ENCODE peak calls at places on chromosomes 3 and 15, in four cellular contexts. G is CD14-positive monocyte, L is hepatocyte, Z is mucosa of descending colon. U is an unnamed sample.
A peak's percentile ranks its signal among the peaks of the same experiment; 100 is the strongest.

GRCh38 chr3:81799403-81799802 is 38.0 kb upstream of the GBE1 start:
- DNase-seq in L (no peak), Z (no peak), G (no peak), U (no peak)

GRCh38 chr3:124209426-124209825 is 217.5 kb upstream of the ROPN1 start:
- DNase-seq in L (no peak), G (no peak), Z (no peak), U (no peak)

GRCh38 chr3:135143474-135143873 is 348.4 kb downstream of the EPHB1 start:
- DNase-seq in L (no peak), G (no peak), Z (no peak), U (no peak)

GRCh38 chr3:32532434-32532833 is 29.8 kb upstream of the CMTM6 start:
- DNase-seq in G (no peak), Z (no peak), L (no peak), U (no peak)

GRCh38 chr15:98943609-98944111 is 63.9 kb downstream of the PGPEP1L start:
- DNase-seq in L (peak; percentile 29), Z (no peak), G (no peak), U (no peak)

GRCh38 chr3:129657261-129658046 is 51.0 kb upstream of the PLXND1 start:
- DNase-seq in L (no peak), G (no peak), Z (no peak), U (no peak)

GRCh38 chr15:61200626-61201025 is 28.5 kb downstream of the RORA start:
- DNase-seq in Z (no peak), L (no peak), G (no peak), U (no peak)

GRCh38 chr15:88834211-88834812 is 31.1 kb downstream of the ACAN start:
- DNase-seq in G (no peak), L (peak; percentile 59), Z (no peak), U (peak; percentile 91)

GRCh38 chr15:58595516-58596238 is 153.8 kb downstream of the ADAM10 start:
- DNase-seq in L (no peak), G (no peak), Z (no peak), U (no peak)

GRCh38 chr3:30680789-30681188 is 74.4 kb downstream of the TGFBR2 start:
- DNase-seq in L (no peak), Z (no peak), G (no peak), U (no peak)

DNA sequence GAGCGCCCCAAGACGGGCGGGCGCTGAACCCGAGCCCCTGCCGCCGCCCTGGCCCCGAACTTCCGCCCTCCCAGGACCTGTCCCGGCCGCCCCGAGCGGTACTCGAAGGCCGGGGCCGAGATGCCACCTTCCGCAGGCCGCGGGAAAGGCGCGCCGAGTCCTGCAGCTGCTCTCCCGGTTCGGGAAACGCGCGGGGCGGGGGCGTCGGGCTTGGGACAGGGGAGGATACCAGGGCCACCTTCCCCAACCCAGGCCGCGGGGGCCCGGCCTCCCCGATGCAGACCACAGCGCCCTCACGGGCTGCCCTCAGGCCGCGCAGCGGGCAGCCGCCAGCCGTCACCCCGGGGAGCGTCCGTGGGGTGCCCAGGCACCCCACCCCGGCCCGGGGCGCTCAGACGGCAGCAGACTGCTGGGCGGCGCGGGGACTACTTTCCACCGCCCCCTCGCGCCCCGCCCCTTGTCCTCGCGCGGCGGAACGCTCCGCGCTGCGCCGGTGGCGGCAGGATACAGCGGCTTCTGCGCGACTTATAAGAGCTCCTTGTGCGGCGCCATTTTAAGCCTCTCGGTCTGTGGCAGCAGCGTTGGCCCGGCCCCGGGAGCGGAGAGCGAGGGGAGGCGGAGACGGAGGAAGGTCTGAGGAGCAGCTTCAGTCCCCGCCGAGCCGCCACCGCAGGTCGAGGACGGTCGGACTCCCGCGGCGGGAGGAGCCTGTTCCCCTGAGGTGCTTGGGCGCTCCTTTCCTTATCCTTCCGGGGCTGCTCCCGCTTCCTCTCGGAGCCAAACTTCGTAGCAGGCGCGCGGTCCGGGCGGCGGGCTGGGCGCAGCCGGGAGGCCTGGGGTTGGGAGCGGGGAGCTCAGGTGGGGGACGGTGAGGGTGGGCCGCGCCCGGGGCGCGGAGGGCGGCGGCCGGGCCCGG is at the start of gene CTNNB1:
- DNase-seq in G (peak; percentile 92), L (peak; percentile 97), Z (peak; percentile 94), U (peak; percentile 96)
- TF ChIP-seq CTCF in G (peak; percentile 15), L (peak; percentile 28), Z (no peak), U (peak; percentile 14)

GRCh38 chr15:50181983-50182232 is at the start of gene SLC27A2:
- DNase-seq in L (peak; percentile 80), G (no peak), Z (peak; percentile 76), U (peak; percentile 84)
- TF ChIP-seq CTCF in L (peak; percentile 45), G (peak; percentile 33), Z (peak; percentile 38), U (no peak)

DNA sequence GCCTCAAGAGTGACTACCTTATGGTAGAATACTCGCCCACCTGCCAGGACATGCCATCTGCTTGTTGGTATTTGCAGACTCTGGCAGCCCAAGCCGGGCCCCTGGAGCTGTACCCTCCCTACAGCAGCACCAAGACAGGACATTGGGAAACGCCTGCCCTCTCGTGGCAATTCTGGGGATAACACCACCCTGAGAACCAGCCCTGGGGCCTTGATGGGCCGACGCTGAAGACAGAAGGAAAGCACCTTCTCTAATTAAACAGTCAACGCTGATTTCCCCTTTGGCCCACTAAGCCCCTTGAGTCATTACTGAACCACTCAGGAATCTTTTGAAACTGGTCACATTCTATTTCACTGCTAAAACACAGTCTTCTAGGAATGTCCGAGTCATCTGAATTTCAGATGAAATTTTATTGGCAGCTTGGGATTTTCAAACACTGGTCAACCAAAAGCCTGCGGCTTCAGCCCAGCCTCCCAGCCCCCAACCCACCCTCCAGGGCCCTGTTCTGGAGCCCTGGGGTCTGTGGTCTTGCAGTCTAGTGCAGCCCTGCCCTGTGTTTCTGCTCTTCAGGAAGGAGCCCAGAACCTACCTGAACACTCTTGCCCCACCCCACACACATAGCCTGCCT is 91.3 kb downstream of the TMEM266 start:
- DNase-seq in L (peak; percentile 83), G (peak; percentile 70), Z (no peak), U (peak; percentile 95)
- TF ChIP-seq CTCF in L (peak; percentile 76), G (peak; percentile 98), Z (peak; percentile 86), U (peak; percentile 89)

GRCh38 chr3:194270627-194271458 is 80.3 kb downstream of the CPN2 start:
- DNase-seq in Z (peak; percentile 65), L (peak; percentile 64), G (no peak), U (peak; percentile 94)

GRCh38 chr3:194267744-194268658 is 83.1 kb downstream of the CPN2 start:
- DNase-seq in L (no peak), Z (no peak), G (no peak), U (no peak)

GRCh38 chr3:194271459-194272035 is 79.6 kb downstream of the CPN2 start:
- DNase-seq in L (no peak), Z (no peak), G (no peak), U (peak; percentile 96)

GRCh38 chr3:194268659-194269487 is 82.3 kb downstream of the CPN2 start:
- DNase-seq in L (no peak), G (no peak), Z (no peak), U (peak; percentile 72)

GRCh38 chr3:194269610-194270145 is 81.5 kb downstream of the CPN2 start:
- DNase-seq in G (peak; percentile 62), L (peak; percentile 37), Z (peak; percentile 83), U (peak; percentile 97)
- TF ChIP-seq CTCF in G (peak; percentile 65), L (peak; percentile 26), Z (no peak), U (peak; percentile 45)

GRCh38 chr15:26200427-26200826 is 337.3 kb upstream of the ATP10A start:
- DNase-seq in Z (no peak), L (no peak), G (no peak), U (no peak)
- TF ChIP-seq CTCF in Z (no peak), L (no peak), G (no peak), U (no peak)

GRCh38 chr3:69791111-69791510 is 51.8 kb downstream of the MITF start:
- DNase-seq in L (peak; percentile 40), G (no peak), Z (no peak), U (peak; percentile 78)

GRCh38 chr3:69786854-69787253 is 47.6 kb downstream of the MITF start:
- DNase-seq in G (no peak), L (no peak), Z (no peak), U (no peak)

GRCh38 chr3:69787436-69788168 is 48.3 kb downstream of the MITF start:
- DNase-seq in L (peak; percentile 31), Z (no peak), G (no peak), U (peak; percentile 44)

DNA sequence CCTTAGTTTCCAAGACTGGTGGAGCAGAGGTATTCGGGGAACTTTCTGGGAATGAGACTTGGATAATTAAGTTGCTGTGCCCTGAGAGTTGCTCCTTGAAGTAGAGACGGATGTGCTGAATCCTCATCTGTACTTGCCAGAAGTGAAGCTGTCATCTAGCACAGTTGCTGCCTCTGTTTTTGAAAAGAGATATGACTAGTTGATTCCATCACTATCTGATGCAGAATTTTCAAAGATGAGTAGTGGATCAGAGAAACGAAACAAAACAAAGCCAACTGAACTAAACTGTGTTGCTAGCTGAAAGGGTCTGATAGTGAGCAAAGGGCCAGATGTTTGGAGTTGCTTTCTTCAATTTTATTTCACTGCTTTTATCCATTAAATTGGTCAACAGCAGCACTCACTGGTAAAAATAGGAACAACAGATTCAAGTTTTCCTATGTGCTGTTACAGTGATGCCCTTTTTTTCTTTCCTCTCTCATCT is 52.7 kb downstream of the MITF start:
- DNase-seq in L (peak; percentile 19), Z (no peak), G (no peak), U (peak; percentile 13)
- TF ChIP-seq CTCF in L (peak; percentile 60), Z (no peak), G (peak; percentile 74), U (peak; percentile 64)

U was measured in osteoblast.